ENCODE peak calls at places on chromosomes 12 and 14, in four cellular contexts. P is BE2C, A is lower lobe of right lung, G is brain microvascular endothelial cell. N is an unnamed sample.

GRCh38 chr14:43872222-43872621 is 634.9 kb downstream of the FSCB start:
- DNase-seq in G (no peak), P (no peak), A (no peak), N (no peak)

GRCh38 chr14:95504135-95505029 is 12.1 kb downstream of the SYNE3 start:
- DNase-seq in G (peak; percentile 56), A (no peak), P (no peak), N (no peak)

GRCh38 chr12:12612403-12612802 is 727 bp downstream of the CREBL2 start:
- DNase-seq in G (peak; percentile 63), A (no peak), P (no peak), N (peak; percentile 75)

GRCh38 chr14:58455593-58456265 is 28.2 kb downstream of the KIAA0586 start:
- DNase-seq in G (peak; percentile 15), P (no peak), A (no peak), N (no peak)

GRCh38 chr12:44717612-44718011 is 158.5 kb downstream of the NELL2 start:
- DNase-seq in P (no peak), A (no peak), G (no peak), N (no peak)

GRCh38 chr12:87667378-87667777 is 361.8 kb downstream of the C12orf50 start:
- DNase-seq in P (no peak), G (peak; percentile 40), A (no peak), N (no peak)

GRCh38 chr14:59566725-59567124 is 9.9 kb downstream of the CCDC175 start:
- DNase-seq in P (no peak), G (no peak), A (no peak), N (no peak)

GRCh38 chr12:109116611-109116949 is 193 bp downstream of the ACACB start:
- DNase-seq in P (no peak), A (no peak), G (no peak), N (no peak)

GRCh38 chr12:123269395-123269892 is 2.2 kb downstream of the CDK2AP1 start:
- DNase-seq in A (peak; percentile 76), P (peak; percentile 93), G (peak; percentile 47), N (peak; percentile 95)

DNA sequence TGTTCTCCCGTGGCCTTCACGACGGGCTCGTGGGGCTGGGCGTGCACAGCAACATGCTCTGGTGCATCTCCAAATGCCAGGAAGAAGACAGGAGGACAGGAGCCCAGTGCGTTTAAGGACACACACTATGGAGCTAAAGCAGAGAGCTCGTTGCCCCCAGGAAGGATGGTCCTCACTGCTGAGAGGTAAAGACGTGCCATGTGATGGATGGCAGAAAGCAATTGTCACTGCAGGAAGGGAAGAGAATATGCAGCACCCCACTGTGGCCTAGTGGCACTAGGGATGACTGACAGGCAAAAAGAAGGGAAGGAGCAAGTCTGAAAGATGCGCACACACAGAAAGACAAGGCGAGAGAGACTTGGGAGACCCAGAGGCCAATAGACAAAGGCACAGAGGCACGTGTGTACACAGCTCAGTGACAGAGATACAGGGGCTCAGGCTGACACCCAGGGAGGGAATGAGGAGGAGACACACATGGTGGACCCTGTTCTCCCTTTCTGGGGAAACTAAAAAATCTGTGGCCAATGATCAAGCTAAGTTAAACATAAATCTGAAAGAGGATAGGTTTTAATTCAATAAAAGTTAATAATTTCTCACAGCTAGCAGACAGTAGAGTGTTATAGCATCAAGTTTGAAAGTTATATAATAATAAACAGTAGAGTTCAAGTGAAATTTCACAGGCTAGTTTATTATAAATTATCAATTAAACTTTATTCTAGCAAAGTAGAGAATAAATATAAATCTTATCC is 78.8 kb downstream of the CRACR2A start:
- DNase-seq in P (no peak), G (no peak), A (no peak), N (no peak)
- H3K36me3 ChIP-seq in P (no peaks in the 10 kb centered on the region), G (peaks cover 12% of the 10 kb centered on the region), A (peaks cover 34% of the 10 kb centered on the region), N (no peaks in the 10 kb centered on the region)

DNA sequence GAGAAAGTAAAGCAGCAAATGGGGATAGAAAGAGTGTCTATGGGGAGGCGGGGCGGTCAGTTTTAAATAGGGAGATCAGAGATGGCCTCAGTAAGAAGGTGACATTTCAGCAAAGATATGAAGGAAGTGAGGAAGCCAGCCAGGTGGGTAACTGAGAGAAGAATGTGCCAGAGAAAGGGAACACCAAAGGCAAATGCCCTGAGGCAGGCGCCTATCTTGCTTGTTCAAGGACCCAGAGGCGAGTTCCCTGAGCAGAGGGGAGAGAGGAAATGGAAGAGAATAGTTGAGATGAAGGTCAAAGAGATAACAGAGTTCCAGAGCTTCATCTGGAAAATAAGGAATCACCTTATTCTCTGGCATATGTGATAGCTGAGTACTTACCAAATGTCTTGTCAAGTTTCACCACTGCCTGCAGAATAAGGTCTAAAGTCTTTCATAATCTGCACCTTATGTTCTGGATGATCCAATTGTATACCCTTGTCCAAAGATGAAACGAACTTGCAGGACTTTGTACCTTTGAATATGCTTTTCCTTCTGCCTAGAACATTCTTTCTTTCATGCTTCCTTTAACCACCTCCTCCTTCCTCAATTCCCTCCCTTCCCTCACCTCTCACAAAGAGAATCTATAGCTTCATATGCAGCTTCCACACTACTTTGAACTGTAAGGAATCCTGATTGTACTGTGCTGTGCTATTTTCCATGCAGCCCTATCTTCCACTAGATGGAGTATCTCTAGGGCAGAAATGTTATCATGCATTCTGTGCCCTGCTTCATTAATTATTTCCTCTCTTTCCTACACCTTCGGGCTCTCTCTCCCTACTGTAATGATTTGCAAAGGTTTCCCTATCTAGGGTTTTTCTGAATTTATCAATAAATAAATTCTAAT is 38.5 kb downstream of the GNPTAB start:
- DNase-seq in P (no peak), G (no peak), A (no peak), N (no peak)
- H3K36me3 ChIP-seq in P (no peaks in the 10 kb centered on the region), G (peaks cover 2% of the 10 kb centered on the region), A (peaks cover 38% of the 10 kb centered on the region), N (no peaks in the 10 kb centered on the region)

DNA sequence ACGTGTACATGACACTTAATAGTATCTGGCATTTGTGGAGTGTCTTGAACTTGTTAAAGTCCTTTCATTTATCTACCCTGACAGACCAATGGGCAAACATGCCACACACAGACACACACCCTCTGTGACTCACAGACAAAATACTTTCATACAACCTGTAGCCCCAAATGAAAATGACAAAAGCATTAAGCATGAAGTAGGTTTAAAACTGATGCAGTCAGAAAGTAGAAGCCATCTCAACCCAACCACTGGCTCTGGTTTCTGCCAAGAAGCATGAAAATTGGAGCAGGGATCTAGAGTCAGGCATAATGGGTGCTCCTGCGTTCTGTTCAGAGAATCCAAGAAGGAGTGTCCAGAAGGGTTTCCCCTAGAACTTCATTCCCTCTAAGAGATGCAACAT is 23.1 kb upstream of the KRT77 start:
- DNase-seq in A (no peak), G (no peak), P (no peak), N (no peak)
- H3K36me3 ChIP-seq in A (no peaks in the 10 kb centered on the region), G (no peaks in the 10 kb centered on the region), P (no peaks in the 10 kb centered on the region), N (no peaks in the 10 kb centered on the region)

DNA sequence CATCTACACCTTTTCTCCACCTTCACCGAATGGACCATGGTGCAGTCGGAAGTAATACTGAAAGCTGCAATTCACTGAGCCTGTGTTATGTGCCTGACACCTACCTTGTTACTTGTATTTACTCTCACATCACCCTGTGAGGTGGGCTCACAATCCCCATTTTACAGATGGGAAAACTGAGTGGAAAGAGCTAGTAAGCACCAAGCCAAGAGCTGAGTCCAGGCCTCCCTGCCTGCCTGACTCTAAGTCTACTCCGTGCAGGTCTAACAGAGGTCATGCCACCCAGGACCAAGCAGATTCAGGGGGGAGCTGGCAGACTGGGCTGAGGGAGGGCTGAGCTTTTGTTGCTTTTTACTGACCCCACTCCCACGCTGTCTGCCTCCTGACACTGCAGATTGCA is 29.1 kb upstream of the TC2N start:
- DNase-seq in A (no peak), G (no peak), P (no peak), N (no peak)
- H3K36me3 ChIP-seq in A (no peaks in the 10 kb centered on the region), G (no peaks in the 10 kb centered on the region), P (no peaks in the 10 kb centered on the region), N (no peaks in the 10 kb centered on the region)

GRCh38 chr14:73722581-73722980 is 8.4 kb upstream of the PNMA1 start:
- DNase-seq in A (no peak), G (no peak), P (no peak), N (peak; percentile 23)
- H3K36me3 ChIP-seq in A (peaks cover 99% of the 10 kb centered on the region), G (peaks cover 70% of the 10 kb centered on the region), P (peaks cover 80% of the 10 kb centered on the region), N (peaks cover 6% of the 10 kb centered on the region)

GRCh38 chr14:91308337-91308736 is 63.8 kb upstream of the GPR68 start:
- DNase-seq in G (no peak), A (no peak), P (no peak), N (no peak)

GRCh38 chr14:91307652-91308051 is 63.1 kb upstream of the GPR68 start:
- DNase-seq in A (peak; percentile 11), P (no peak), G (no peak), N (no peak)

GRCh38 chr14:91305650-91306431 is 61.3 kb upstream of the GPR68 start:
- DNase-seq in G (no peak), P (no peak), A (no peak), N (peak; percentile 77)

GRCh38 chr14:91306547-91306946 is 62.0 kb upstream of the GPR68 start:
- DNase-seq in A (no peak), G (no peak), P (no peak), N (no peak)

DNA sequence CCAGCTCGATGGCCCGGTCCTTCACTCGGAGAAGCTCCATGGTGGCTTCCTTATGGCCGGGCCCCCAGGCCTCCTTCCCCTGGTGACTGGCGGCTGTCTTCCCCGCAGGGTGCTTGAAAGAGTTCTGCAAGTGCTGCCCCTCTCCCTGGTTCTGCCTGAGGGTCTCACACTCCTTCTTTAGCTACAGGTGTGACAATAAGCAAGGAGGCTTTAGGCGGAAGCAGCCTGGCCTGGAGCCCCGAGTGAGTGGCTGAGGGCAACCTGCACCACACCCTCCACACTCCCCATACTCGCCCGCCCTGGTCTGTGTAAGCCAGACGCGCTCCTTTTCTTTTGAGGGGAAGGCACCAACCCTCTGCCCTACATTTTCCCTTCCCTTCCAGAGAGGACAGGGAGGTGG is 62.5 kb upstream of the GPR68 start:
- DNase-seq in P (no peak), A (peak; percentile 43), G (no peak), N (no peak)
- H3K36me3 ChIP-seq in P (no peaks in the 10 kb centered on the region), A (peaks cover 89% of the 10 kb centered on the region), G (no peaks in the 10 kb centered on the region), N (peaks cover 23% of the 10 kb centered on the region)

GRCh38 chr12:104340917-104341611 is 37.5 kb downstream of the EID3 start:
- DNase-seq in P (no peak), A (no peak), G (no peak), N (no peak)
- H3K36me3 ChIP-seq in P (peaks cover 81% of the 10 kb centered on the region), A (peaks cover 84% of the 10 kb centered on the region), G (peaks cover 65% of the 10 kb centered on the region), N (peaks cover 23% of the 10 kb centered on the region)

N was measured in H7.